ENCODE peak calls at places on chromosome 22, in ten cellular contexts. I is colonic mucosa, C is progenitor cell of endocrine pancreas, E is cardiac fibroblast, D is lower leg skin, X is psoas muscle, Z is GM20000, Q is ovary, O is HFFc6, R is PC-3. P is an unnamed sample.

GRCh38 chr22:30875481-30876215 is 92.9 kb downstream of the MORC2 start:
- DNase-seq in I (no peak), C (no peak), E (no peak), D (peak), X (peak), Z (no peak), Q (no peak), O (no peak), R (no peak), P (no peak)

GRCh38 chr22:34080501-34080900 is 160.2 kb upstream of the LARGE1 start:
- DNase-seq in I (no peak), C (no peak), E (no peak), D (no peak), X (no peak), Z (no peak), Q (no peak), O (no peak), R (no peak), P (no peak)

GRCh38 chr22:42397332-42398246 is 34.6 kb downstream of the NFAM1 start:
- DNase-seq in I (no peak), C (no peak), E (no peak), D (no peak), X (no peak), Z (peak), Q (no peak), O (no peak), R (no peak), P (no peak)

GRCh38 chr22:37929390-37929789 is 23.3 kb downstream of the MICALL1 start:
- DNase-seq in I (no peak), C (no peak), E (no peak), D (no peak), X (no peak), Z (no peak), Q (no peak), O (no peak), R (no peak), P (no peak)

GRCh38 chr22:32733196-32733595 is 68.3 kb upstream of the TIMP3 start:
- DNase-seq in I (no peak), C (no peak), E (no peak), D (no peak), X (no peak), Z (no peak), Q (no peak), O (no peak), R (no peak), P (no peak)

GRCh38 chr22:27074016-27074415 is 416.6 kb downstream of the MIAT start:
- DNase-seq in I (no peak), C (no peak), E (peak), D (no peak), X (no peak), Z (no peak), Q (no peak), O (no peak), R (no peak), P (no peak)

GRCh38 chr22:36741204-36741793 is 34.6 kb downstream of the IFT27 start:
- DNase-seq in I (no peak), C (no peak), E (peak), D (peak), X (no peak), Z (no peak), Q (no peak), O (no peak), R (no peak), P (no peak)

GRCh38 chr22:21568207-21569075 is 927 bp downstream of the UBE2L3 start:
- DNase-seq in I (peak), C (no peak), E (peak), D (peak), X (no peak), Z (peak), Q (no peak), O (no peak), R (no peak), P (peak)

GRCh38 chr22:45096256-45096907 is 67.3 kb upstream of the NUP50 start:
- DNase-seq in I (peak), C (peak), E (peak), D (no peak), X (no peak), Z (peak), Q (peak), O (peak), R (peak), P (peak)

GRCh38 chr22:26707090-26707489 is 49.7 kb downstream of the MIAT start:
- DNase-seq in I (no peak), C (no peak), E (no peak), D (no peak), X (no peak), Z (no peak), Q (no peak), O (no peak), R (no peak), P (no peak)

GRCh38 chr22:39003165-39003638 is 10.9 kb upstream of the APOBEC3C start:
- DNase-seq in I (peak), C (peak), E (peak), D (peak), X (peak), Z (peak), Q (peak), O (peak), R (peak), P (peak)

GRCh38 chr22:19783531-19784395 is 23.2 kb downstream of the TBX1 start:
- DNase-seq in I (no peak), C (no peak), E (no peak), D (no peak), X (no peak), Z (no peak), Q (no peak), O (no peak), R (no peak), P (no peak)

DNA sequence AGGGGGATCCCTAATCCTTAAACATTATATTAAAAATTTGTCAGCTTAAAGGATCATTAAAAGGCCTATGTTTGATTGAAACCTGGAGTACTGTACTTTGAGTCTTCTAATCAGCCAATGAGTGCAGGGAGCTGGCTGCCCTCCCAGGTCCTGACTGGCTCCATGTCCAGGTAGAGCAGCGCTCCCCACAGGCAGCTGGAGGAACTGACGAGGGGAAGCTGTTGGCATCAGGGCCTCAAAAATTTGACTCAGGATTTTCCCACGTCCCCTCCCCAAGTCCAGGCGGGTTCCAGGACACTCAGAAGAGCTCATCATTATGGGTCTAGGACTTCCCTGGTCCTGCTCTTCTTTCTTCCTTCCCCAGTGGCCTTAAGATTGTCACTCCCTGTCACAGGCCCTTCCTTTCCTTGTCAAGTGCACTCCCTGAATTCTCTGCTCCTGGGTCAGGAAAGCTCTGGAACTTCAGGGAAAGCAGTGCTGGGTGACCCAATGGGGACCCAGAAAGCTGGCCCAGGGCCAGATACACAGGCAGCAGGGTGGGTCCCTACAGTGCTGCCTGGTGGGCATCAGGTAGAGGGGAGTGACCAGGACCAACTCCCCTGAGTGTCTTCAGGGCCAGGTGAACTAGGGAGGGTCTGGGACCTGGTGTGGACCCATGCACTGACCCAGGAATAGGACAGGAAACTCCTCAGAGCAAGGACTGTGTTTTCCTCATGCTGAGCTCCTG is 65.5 kb downstream of the GGTLC2 start:
- DNase-seq in I (no peak), C (peak), E (no peak), D (peak), X (no peak), Z (no peak), Q (no peak), O (no peak), R (peak), P (no peak)
- TF ChIP-seq CTCF in I (no peak), C (peak), E (peak), D (no peak), X (no peak), Z (no peak), Q (no peak), O (peak), R (peak), P (peak)

GRCh38 chr22:46260038-46260437 is 3.1 kb downstream of the PKDREJ start:
- DNase-seq in I (no peak), C (no peak), E (no peak), D (no peak), X (no peak), Z (no peak), Q (no peak), O (no peak), R (no peak), P (no peak)
- TF ChIP-seq CTCF in I (no peak), C (no peak), E (no peak), D (no peak), X (no peak), Z (no peak), Q (no peak), O (no peak), R (no peak), P (no peak)

GRCh38 chr22:24106385-24107381 is 74.6 kb upstream of the SUSD2 start:
- DNase-seq in I (no peak), C (no peak), E (no peak), D (no peak), X (no peak), Z (peak), Q (peak), O (no peak), R (no peak), P (no peak)
- TF ChIP-seq CTCF in I (no peak), C (no peak), E (peak), D (no peak), X (peak), Z (peak), Q (peak), O (peak), R (peak), P (no peak)

DNA sequence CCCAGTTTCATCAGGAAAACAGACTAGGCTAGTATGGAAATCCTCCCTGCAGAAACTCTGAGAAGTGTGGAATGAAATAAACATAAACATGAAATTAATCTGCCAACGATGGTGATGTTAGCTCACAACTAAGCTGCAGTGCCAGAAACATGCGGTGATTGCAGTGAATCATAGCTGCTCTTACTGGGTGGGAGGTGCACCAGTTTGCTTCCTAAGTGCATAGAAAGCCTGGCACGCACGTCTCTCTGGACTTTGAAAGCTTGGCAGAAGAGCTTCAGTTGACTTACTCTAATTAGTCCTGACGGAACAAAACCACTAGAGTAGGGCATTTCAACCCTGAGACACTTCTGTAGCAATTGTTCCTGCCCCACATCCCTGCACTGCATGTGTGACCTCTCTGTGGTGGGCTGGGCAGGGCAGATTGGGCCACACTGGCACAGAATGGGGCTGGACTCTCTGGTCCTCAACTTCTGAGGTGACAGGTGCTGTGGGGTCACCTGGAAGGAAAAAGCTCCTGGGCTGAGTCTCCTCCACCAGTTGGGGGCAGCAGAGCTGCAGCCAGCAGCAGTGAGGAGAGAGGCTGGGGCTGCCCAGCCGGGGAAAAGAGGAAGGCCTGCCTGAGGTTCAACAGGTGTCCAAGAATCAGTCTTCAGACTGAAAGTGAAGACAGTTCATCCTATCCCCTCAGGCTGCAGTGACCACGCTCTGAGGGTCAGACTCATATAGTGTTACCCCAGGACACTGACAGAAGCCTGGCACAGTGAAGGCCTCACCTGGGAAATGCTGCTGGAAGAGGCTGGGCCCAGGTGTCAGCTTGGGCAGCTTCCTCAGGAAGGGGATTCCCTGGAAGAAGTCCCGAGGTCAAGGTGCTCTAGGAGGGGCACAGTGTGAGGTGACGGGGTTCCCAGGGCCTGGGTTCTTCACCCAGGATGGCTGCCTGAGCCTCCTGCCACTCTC is 40.5 kb downstream of the GGTLC2 start:
- DNase-seq in I (peak), C (peak), E (peak), D (no peak), X (no peak), Z (peak), Q (no peak), O (peak), R (peak), P (peak)
- TF ChIP-seq CTCF in I (peak), C (peak), E (peak), D (no peak), X (no peak), Z (peak), Q (no peak), O (peak), R (peak), P (peak)

P was measured in Calu3.